ENCODE peak calls at places on chromosome 10, in seven cellular contexts. N is BJ, Q is lung, W is tibial artery, S is left ventricle myocardium inferior, C is WERI-Rb-1, E is AG04450. X is an unnamed sample.

GRCh38 chr10:27041196-27041595 is 59.1 kb downstream of the ANKRD26 start:
- DNase-seq in N (no peak), Q (no peak), W (no peak), S (no peak), C (no peak), E (no peak), X (no peak)

GRCh38 chr10:16891375-16892313 is 74.4 kb upstream of the RSU1 start:
- DNase-seq in N (peak), Q (peak), W (peak), S (peak), C (peak), E (peak), X (no peak)

GRCh38 chr10:130434446-130435385 is 298.5 kb downstream of the GLRX3 start:
- DNase-seq in N (no peak), Q (peak), W (no peak), S (no peak), C (no peak), E (no peak), X (no peak)

GRCh38 chr10:91796332-91797076 is 1.7 kb upstream of the TNKS2 start:
- DNase-seq in N (no peak), Q (peak), W (peak), S (peak), C (peak), E (no peak), X (no peak)

GRCh38 chr10:65805993-65806392 is 1119.8 kb upstream of the LRRTM3 start:
- DNase-seq in N (no peak), Q (no peak), W (no peak), S (no peak), C (no peak), E (no peak), X (no peak)

GRCh38 chr10:61750943-61751471 is 88.3 kb downstream of the CABCOCO1 start:
- DNase-seq in N (no peak), Q (peak), W (peak), S (peak), C (peak), E (peak), X (peak)

GRCh38 chr10:16470747-16471146 is 33.9 kb downstream of the PTER start:
- DNase-seq in N (no peak), Q (no peak), W (no peak), S (no peak), C (no peak), E (no peak), X (no peak)

GRCh38 chr10:16737420-16737819 is 79.8 kb downstream of the RSU1 start:
- DNase-seq in N (no peak), Q (no peak), W (no peak), S (no peak), C (no peak), E (no peak), X (no peak)

GRCh38 chr10:58590152-58590551 is 77.5 kb downstream of the BICC1 start:
- DNase-seq in N (peak), Q (no peak), W (no peak), S (no peak), C (no peak), E (peak), X (peak)

GRCh38 chr10:101559596-101560292 is 28.3 kb downstream of the POLL start:
- DNase-seq in N (no peak), Q (no peak), W (no peak), S (no peak), C (no peak), E (no peak), X (no peak)

GRCh38 chr10:3277566-3277965 is 105.0 kb upstream of the PITRM1 start:
- DNase-seq in N (no peak), Q (no peak), W (no peak), S (no peak), C (no peak), E (no peak), X (no peak)

GRCh38 chr10:131001438-131001837 is 310.1 kb downstream of the TCERG1L start:
- DNase-seq in N (no peak), Q (peak), W (no peak), S (no peak), C (no peak), E (no peak), X (no peak)

GRCh38 chr10:88616250-88616977 is 29.9 kb downstream of the LIPJ start:
- DNase-seq in N (no peak), Q (no peak), W (no peak), S (peak), C (peak), E (no peak), X (no peak)

GRCh38 chr10:53298443-53298842 is 525.9 kb upstream of the MBL2 start:
- DNase-seq in N (no peak), Q (no peak), W (no peak), S (no peak), C (no peak), E (no peak), X (no peak)

GRCh38 chr10:73413528-73414229 is at the start of gene ANXA7:
- DNase-seq in N (peak), Q (peak), W (peak), S (peak), C (peak), E (peak), X (no peak)

DNA sequence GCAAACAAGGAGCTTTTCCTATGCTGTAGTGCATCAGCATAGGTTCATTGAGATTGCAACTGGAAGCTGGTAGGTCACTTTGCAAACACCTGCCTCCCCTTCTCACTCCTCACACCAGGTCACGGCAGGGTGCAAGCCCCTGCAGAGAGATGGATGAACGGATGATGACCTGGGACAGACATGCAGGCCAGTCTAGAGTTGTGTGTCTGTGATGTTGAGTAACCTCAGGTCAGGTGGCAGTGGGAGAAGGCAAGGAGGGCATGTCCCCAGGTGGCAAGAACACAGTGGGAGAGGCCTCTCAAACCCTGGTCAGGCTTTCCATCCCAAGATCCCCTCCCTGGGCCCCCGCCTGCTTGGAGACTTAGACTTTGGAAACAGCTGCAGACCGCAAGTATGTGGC is 197.1 kb upstream of the LYZL2 start:
- DNase-seq in N (no peak), Q (no peak), W (peak), S (no peak), C (no peak), E (no peak), X (no peak)
- H3K4me3 ChIP-seq in N (no peak), Q (no peak), W (no peak), S (no peak), C (no peak), E (no peak), X (no peak)

GRCh38 chr10:103110407-103110806 is 82.7 kb downstream of the NT5C2 start:
- DNase-seq in N (no peak), Q (no peak), W (no peak), S (no peak), C (no peak), E (no peak), X (no peak)
- TF ChIP-seq CTCF in N (no peak), Q (no peak), W (no peak), S (no peak), C (no peak), E (no peak), X (no peak)

DNA sequence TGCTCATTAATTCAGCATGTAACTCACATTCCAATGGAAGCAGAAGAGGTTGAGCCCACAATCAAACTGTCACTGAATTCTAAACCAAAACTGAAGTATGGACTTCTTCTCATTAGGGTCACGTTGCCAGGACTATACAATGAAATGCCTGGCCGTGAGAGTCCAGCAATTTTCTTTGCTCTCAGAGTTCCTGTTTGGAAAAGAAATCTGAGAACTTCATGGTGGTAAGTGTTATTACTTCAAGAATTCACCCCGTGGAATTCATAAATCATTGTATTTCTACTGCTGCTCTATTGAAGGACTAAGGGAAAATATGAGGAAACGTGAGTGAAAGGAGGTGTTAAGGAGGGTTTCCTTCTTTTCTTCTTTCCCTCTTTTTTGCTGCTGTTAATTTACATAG is 441.8 kb upstream of the AKR1E2 start:
- DNase-seq in N (no peak), Q (no peak), W (no peak), S (no peak), C (no peak), E (peak), X (no peak)
- H3K4me3 ChIP-seq in N (no peak), Q (no peak), W (peak), S (no peak), C (no peak), E (peak), X (no peak)

GRCh38 chr10:36388162-36388561 is 737.2 kb upstream of the ANKRD30A start:
- DNase-seq in N (no peak), Q (no peak), W (no peak), S (no peak), C (no peak), E (no peak), X (no peak)
- TF ChIP-seq CTCF in N (no peak), Q (no peak), W (no peak), S (no peak), C (no peak), E (no peak), X (no peak)

GRCh38 chr10:13500201-13500600 is 28.6 kb downstream of the BEND7 start:
- DNase-seq in N (no peak), Q (no peak), W (no peak), S (no peak), C (no peak), E (no peak), X (no peak)

GRCh38 chr10:13503745-13504463 is 24.9 kb downstream of the BEND7 start:
- DNase-seq in N (peak), Q (no peak), W (no peak), S (no peak), C (peak), E (peak), X (no peak)

GRCh38 chr10:13499150-13499549 is 29.7 kb downstream of the BEND7 start:
- DNase-seq in N (no peak), Q (no peak), W (no peak), S (no peak), C (no peak), E (no peak), X (no peak)

GRCh38 chr10:13505040-13505680 is 23.7 kb downstream of the BEND7 start:
- DNase-seq in N (no peak), Q (no peak), W (no peak), S (no peak), C (no peak), E (no peak), X (no peak)

GRCh38 chr10:13502384-13502783 is 26.4 kb downstream of the BEND7 start:
- DNase-seq in N (no peak), Q (no peak), W (no peak), S (no peak), C (no peak), E (no peak), X (no peak)
- H3K4me3 ChIP-seq in N (no peak), Q (no peak), W (no peak), S (no peak), C (no peak), E (no peak), X (no peak)

GRCh38 chr10:99964791-99965190 is 45.0 kb downstream of the DNMBP start:
- DNase-seq in N (no peak), Q (no peak), W (no peak), S (no peak), C (no peak), E (no peak), X (no peak)
- TF ChIP-seq CTCF in N (peak), Q (no peak), W (no peak), S (peak), C (peak), E (peak), X (peak)

DNA sequence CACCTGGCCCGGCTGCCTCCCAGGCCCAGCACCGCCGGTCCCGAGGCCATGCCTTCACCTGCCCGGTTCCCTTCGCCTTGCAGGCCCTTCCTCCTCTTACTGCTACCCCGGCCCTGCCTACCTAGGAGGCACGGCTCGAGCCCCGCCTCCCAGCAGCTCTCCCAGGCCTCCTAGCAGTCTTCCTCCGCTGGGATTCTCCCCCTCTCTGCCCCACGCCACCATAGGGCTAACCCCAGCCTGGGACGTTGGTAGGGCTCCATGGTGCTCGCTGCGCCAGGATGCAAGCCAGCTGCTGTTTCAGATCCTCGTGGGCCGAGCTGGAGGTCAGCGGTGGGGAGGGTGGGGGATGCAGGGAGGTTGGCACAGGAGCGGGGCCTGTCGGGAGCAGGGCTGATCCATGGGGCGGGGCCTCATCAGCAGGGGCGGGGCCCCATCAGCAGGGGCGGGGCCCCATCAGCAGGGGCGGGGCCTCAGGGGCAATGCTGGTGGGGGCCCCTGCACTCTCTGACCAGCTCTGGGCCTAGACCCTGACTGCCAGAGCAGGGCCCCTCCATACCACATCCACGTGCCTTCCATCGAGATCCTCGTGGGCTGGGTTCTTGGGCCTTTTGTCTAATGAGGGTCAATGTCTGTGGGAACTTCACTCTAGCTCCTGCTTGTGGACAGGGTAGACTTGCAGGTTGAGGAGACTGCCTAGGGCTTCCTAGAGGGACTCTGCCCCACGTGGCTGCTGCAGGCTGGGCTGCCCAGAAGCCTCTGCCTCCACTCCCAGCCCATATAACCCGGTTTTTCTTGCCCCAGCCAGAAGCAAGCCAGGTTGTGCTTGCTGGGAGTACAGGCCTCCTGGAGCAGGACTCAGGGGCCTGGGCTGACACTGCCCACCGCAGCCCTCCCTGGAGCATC is 63.1 kb downstream of the RASGEF1A start:
- DNase-seq in N (no peak), Q (no peak), W (peak), S (no peak), C (peak), E (no peak), X (no peak)
- H3K4me3 ChIP-seq in N (no peak), Q (no peak), W (no peak), S (peak), C (no peak), E (no peak), X (no peak)

DNA sequence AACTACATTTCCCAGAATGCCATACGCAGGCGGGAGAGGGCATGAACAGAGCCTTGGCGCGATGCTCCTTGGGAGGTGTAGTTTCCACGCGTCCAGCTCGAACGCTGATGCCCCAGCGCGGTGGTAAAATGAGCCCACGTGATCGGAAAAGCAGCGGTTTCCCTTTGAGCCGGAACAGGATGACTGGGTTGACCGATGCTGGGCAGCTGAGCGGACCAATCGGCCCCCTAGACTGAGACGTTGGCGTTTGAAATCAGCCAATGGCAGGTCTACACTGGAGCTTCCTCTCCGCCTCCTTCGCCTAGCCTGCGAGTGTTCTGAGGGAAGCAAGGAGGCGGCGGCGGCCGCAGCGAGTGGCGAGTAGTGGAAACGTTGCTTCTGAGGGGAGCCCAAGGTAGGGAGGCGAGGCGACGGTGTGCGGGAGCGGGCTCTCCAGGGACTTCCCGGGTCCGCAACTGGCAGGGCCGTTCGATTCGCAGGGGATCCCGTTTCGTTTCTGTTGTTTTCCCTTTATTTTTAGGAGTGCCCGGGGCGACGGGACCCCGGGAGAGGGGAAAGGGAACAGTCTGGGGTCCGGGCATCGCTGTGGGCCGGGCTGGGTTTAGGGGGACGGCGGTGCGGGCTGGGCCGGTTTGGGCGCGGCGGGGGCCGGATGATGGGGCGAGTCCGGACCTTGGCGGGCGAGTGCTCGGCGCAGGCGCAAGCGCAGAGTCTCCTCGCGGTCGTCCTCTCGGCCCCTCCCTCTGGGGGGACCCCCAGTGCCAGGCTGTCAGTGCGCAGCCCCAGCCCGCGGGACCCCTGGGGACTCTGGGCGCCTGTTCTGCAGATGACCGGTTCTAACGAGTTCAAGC is at the start of gene BUB3:
- DNase-seq in N (peak), Q (peak), W (peak), S (peak), C (peak), E (peak), X (peak)
- TF ChIP-seq CTCF in N (peak), Q (no peak), W (peak), S (peak), C (no peak), E (peak), X (no peak)

DNA sequence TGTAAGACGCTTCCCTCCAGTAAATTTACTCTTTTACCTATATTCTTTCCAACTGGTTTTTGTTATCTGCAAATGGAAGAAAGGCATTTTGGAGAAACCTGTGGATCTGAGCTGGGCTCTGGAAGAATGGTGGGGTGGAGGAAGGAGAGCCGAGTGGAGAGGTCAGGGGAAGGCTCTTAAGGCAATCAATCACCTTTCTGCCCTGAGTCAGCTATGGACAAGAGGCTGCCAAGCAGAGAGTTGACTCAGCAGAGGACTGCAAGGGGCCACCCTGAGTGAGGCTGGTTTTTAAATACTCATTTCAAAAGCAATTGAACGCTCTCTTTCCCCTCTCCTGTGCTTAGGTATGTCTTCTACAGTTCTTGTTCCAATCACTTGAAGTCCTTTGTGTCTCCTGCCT is 81.8 kb downstream of the SPAG6 start:
- DNase-seq in N (no peak), Q (no peak), W (no peak), S (no peak), C (no peak), E (no peak), X (no peak)
- H3K4me3 ChIP-seq in N (no peak), Q (no peak), W (no peak), S (no peak), C (no peak), E (no peak), X (no peak)

X was measured in HFF-Myc.